ENCODE peak calls at places on chromosomes 3 and 15, in seven cellular contexts. One of them, this sample, is unnamed.

GRCh38 chr3:111605016-111605415 is 9.9 kb upstream of the ZBED2 start:
- DNase-seq in GM12878: no peak
- DNase-seq in HCT116: no peak
- DNase-seq in HepG2: no peak
- DNase-seq in H1: no peak
- DNase-seq in WTC11: no peak
- DNase-seq in K562: no peak
- DNase-seq in this sample: no peak

GRCh38 chr3:28949580-28949979 is 331.3 kb upstream of the RBMS3 start:
- DNase-seq in H1: no peak
- DNase-seq in K562: no peak
- DNase-seq in HCT116: no peak
- DNase-seq in GM12878: no peak
- DNase-seq in HepG2: no peak
- DNase-seq in WTC11: no peak
- DNase-seq in this sample: no peak

GRCh38 chr3:192339214-192339613 is 388.1 kb downstream of the FGF12 start:
- DNase-seq in GM12878: no peak
- DNase-seq in HepG2: no peak
- DNase-seq in H1: no peak
- DNase-seq in WTC11: no peak
- DNase-seq in K562: no peak
- DNase-seq in HCT116: no peak
- DNase-seq in this sample: no peak

GRCh38 chr3:157572559-157573270 is 69.5 kb upstream of the VEPH1 start:
- DNase-seq in WTC11: peak
- DNase-seq in GM12878: no peak
- DNase-seq in HepG2: peak
- DNase-seq in HCT116: peak
- DNase-seq in H1: no peak
- DNase-seq in K562: peak
- DNase-seq in this sample: peak

GRCh38 chr3:118970819-118971218 is 63.8 kb downstream of the IGSF11 start:
- DNase-seq in K562: no peak
- DNase-seq in H1: no peak
- DNase-seq in HCT116: no peak
- DNase-seq in GM12878: no peak
- DNase-seq in HepG2: no peak
- DNase-seq in WTC11: no peak
- DNase-seq in this sample: no peak

GRCh38 chr3:10703875-10704274 is 112.2 kb upstream of the SLC6A11 start:
- DNase-seq in GM12878: no peak
- DNase-seq in HCT116: peak
- DNase-seq in WTC11: peak
- DNase-seq in H1: peak
- DNase-seq in HepG2: no peak
- DNase-seq in K562: no peak
- DNase-seq in this sample: peak

GRCh38 chr15:74664028-74664616 is 31.7 kb downstream of the EDC3 start:
- DNase-seq in K562: no peak
- DNase-seq in GM12878: no peak
- DNase-seq in HCT116: no peak
- DNase-seq in WTC11: no peak
- DNase-seq in HepG2: peak
- DNase-seq in H1: no peak
- DNase-seq in this sample: no peak

GRCh38 chr3:229262-229661 is 32.7 kb downstream of the CHL1 start:
- DNase-seq in GM12878: no peak
- DNase-seq in HepG2: no peak
- DNase-seq in H1: no peak
- DNase-seq in HCT116: no peak
- DNase-seq in WTC11: no peak
- DNase-seq in K562: no peak
- DNase-seq in this sample: no peak

GRCh38 chr15:65790692-65791334 is 1.3 kb downstream of the DENND4A start:
- DNase-seq in WTC11: no peak
- DNase-seq in H1: no peak
- DNase-seq in K562: no peak
- DNase-seq in HepG2: no peak
- DNase-seq in GM12878: no peak
- DNase-seq in HCT116: no peak
- DNase-seq in this sample: no peak

GRCh38 chr15:64521201-64521600 is 60.8 kb downstream of the ZNF609 start:
- DNase-seq in WTC11: no peak
- DNase-seq in GM12878: no peak
- DNase-seq in HCT116: no peak
- DNase-seq in H1: no peak
- DNase-seq in HepG2: no peak
- DNase-seq in K562: no peak
- DNase-seq in this sample: no peak

GRCh38 chr3:119647177-119647576 is 13.2 kb downstream of the POPDC2 start:
- DNase-seq in HCT116: no peak
- DNase-seq in H1: no peak
- DNase-seq in K562: no peak
- DNase-seq in WTC11: no peak
- DNase-seq in GM12878: no peak
- DNase-seq in HepG2: no peak
- DNase-seq in this sample: no peak

GRCh38 chr3:64599651-64600050 is 88.1 kb downstream of the ADAMTS9 start:
- DNase-seq in WTC11: no peak
- DNase-seq in K562: no peak
- DNase-seq in HepG2: no peak
- DNase-seq in H1: no peak
- DNase-seq in GM12878: no peak
- DNase-seq in HCT116: no peak
- DNase-seq in this sample: no peak

GRCh38 chr3:113758389-113759029 is 11.7 kb downstream of the ATP6V1A start:
- DNase-seq in GM12878: no peak
- DNase-seq in HepG2: no peak
- DNase-seq in K562: no peak
- DNase-seq in H1: no peak
- DNase-seq in HCT116: no peak
- DNase-seq in WTC11: no peak
- DNase-seq in this sample: no peak

GRCh38 chr15:58875343-58875742 is 58.1 kb downstream of the SLTM start:
- DNase-seq in GM12878: no peak
- DNase-seq in H1: no peak
- DNase-seq in K562: no peak
- DNase-seq in WTC11: no peak
- DNase-seq in HCT116: no peak
- DNase-seq in HepG2: no peak
- DNase-seq in this sample: no peak

GRCh38 chr3:130565224-130565623 is 48.2 kb downstream of the COL6A6 start:
- DNase-seq in HepG2: no peak
- DNase-seq in HCT116: no peak
- DNase-seq in H1: no peak
- DNase-seq in K562: no peak
- DNase-seq in WTC11: peak
- DNase-seq in GM12878: no peak
- DNase-seq in this sample: no peak

GRCh38 chr3:138774529-138775253 is 60.0 kb downstream of the PIK3CB start:
- DNase-seq in HepG2: peak
- DNase-seq in WTC11: no peak
- DNase-seq in HCT116: peak
- DNase-seq in H1: no peak
- DNase-seq in K562: no peak
- DNase-seq in GM12878: no peak
- DNase-seq in this sample: no peak

GRCh38 chr15:57554063-57554820 is 37.5 kb upstream of the MYZAP start:
- DNase-seq in WTC11: no peak
- DNase-seq in HCT116: no peak
- DNase-seq in H1: no peak
- DNase-seq in HepG2: no peak
- DNase-seq in GM12878: no peak
- DNase-seq in K562: no peak
- DNase-seq in this sample: no peak

GRCh38 chr3:180102134-180102533 is 65.4 kb upstream of the PEX5L start:
- DNase-seq in GM12878: no peak
- DNase-seq in H1: peak
- DNase-seq in K562: no peak
- DNase-seq in HCT116: no peak
- DNase-seq in WTC11: peak
- DNase-seq in HepG2: peak
- DNase-seq in this sample: no peak

GRCh38 chr3:34301313-34301712 is 502.9 kb downstream of the PDCD6IP start:
- DNase-seq in WTC11: no peak
- DNase-seq in K562: no peak
- DNase-seq in HepG2: no peak
- DNase-seq in H1: no peak
- DNase-seq in GM12878: no peak
- DNase-seq in HCT116: no peak
- DNase-seq in this sample: no peak
- TF ChIP-seq SP1 in WTC11: no peak
- TF ChIP-seq SP1 in K562: no peak
- TF ChIP-seq SP1 in HepG2: no peak
- TF ChIP-seq SP1 in H1: no peak
- TF ChIP-seq SP1 in GM12878: no peak
- TF ChIP-seq SP1 in HCT116: no peak
- TF ChIP-seq SP1 in this sample: no peak

GRCh38 chr15:100997442-100997841 is 78.3 kb downstream of the LRRK1 start:
- DNase-seq in H1: no peak
- DNase-seq in HCT116: no peak
- DNase-seq in WTC11: no peak
- DNase-seq in HepG2: no peak
- DNase-seq in GM12878: no peak
- DNase-seq in K562: no peak
- DNase-seq in this sample: no peak
- TF ChIP-seq SP1 in H1: no peak
- TF ChIP-seq SP1 in HCT116: no peak
- TF ChIP-seq SP1 in WTC11: no peak
- TF ChIP-seq SP1 in HepG2: no peak
- TF ChIP-seq SP1 in GM12878: no peak
- TF ChIP-seq SP1 in K562: no peak
- TF ChIP-seq SP1 in this sample: no peak

DNA sequence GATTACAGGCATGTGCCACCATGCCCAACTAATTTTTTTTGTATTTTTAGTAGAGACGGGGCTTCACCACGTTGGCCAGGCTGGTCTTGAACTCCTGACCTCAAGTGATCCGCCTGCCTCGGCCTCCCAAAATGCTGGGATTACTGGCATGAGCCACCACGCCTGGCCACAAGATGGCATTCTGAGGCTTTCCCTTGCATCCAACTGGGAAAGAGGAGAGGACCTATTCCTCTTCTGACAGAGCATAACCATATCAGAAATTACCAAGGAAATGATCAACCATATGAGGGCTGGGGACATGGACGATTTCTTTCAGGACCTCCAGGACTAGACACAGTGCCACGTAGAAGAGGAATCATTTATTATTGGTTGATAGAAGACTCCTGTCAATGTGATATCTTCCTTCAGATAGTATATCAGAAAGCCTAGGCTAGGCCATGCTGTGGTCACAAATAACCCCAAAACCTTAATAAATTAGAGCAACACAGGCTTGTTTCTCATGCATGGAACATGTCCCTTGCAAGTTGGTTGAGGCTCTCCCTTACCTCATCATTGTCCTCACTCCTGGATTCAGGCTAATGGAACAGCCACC is 372.3 kb upstream of the IL12A start:
- DNase-seq in HCT116: no peak
- DNase-seq in H1: no peak
- DNase-seq in GM12878: no peak
- DNase-seq in WTC11: peak
- DNase-seq in K562: no peak
- DNase-seq in HepG2: no peak
- DNase-seq in this sample: peak
- TF ChIP-seq SP1 in HCT116: no peak
- TF ChIP-seq SP1 in H1: no peak
- TF ChIP-seq SP1 in GM12878: no peak
- TF ChIP-seq SP1 in WTC11: no peak
- TF ChIP-seq SP1 in K562: no peak
- TF ChIP-seq SP1 in HepG2: no peak
- TF ChIP-seq SP1 in this sample: no peak

GRCh38 chr15:52080031-52080430 is 32.5 kb downstream of the BCL2L10 start:
- DNase-seq in K562: no peak
- DNase-seq in GM12878: no peak
- DNase-seq in HCT116: no peak
- DNase-seq in WTC11: no peak
- DNase-seq in H1: no peak
- DNase-seq in HepG2: no peak
- DNase-seq in this sample: no peak

GRCh38 chr15:52080993-52081392 is 31.6 kb downstream of the BCL2L10 start:
- DNase-seq in GM12878: no peak
- DNase-seq in HepG2: no peak
- DNase-seq in K562: no peak
- DNase-seq in HCT116: no peak
- DNase-seq in H1: no peak
- DNase-seq in WTC11: no peak
- DNase-seq in this sample: no peak

GRCh38 chr15:52085289-52085688 is 27.3 kb downstream of the BCL2L10 start:
- DNase-seq in H1: no peak
- DNase-seq in HepG2: no peak
- DNase-seq in GM12878: no peak
- DNase-seq in HCT116: no peak
- DNase-seq in WTC11: no peak
- DNase-seq in K562: no peak
- DNase-seq in this sample: no peak

GRCh38 chr15:52083603-52084002 is 29.0 kb downstream of the BCL2L10 start:
- DNase-seq in HepG2: no peak
- DNase-seq in H1: no peak
- DNase-seq in WTC11: no peak
- DNase-seq in K562: no peak
- DNase-seq in HCT116: no peak
- DNase-seq in GM12878: no peak
- DNase-seq in this sample: no peak

GRCh38 chr15:52082197-52083036 is 30.2 kb downstream of the BCL2L10 start:
- DNase-seq in HCT116: no peak
- DNase-seq in H1: no peak
- DNase-seq in K562: no peak
- DNase-seq in HepG2: no peak
- DNase-seq in WTC11: no peak
- DNase-seq in GM12878: peak
- DNase-seq in this sample: no peak
- TF ChIP-seq SP1 in HCT116: no peak
- TF ChIP-seq SP1 in H1: no peak
- TF ChIP-seq SP1 in K562: no peak
- TF ChIP-seq SP1 in HepG2: no peak
- TF ChIP-seq SP1 in WTC11: no peak
- TF ChIP-seq SP1 in GM12878: no peak
- TF ChIP-seq SP1 in this sample: no peak

GRCh38 chr15:99440029-99440428 is 125.8 kb upstream of the MEF2A start:
- DNase-seq in WTC11: no peak
- DNase-seq in HepG2: no peak
- DNase-seq in K562: no peak
- DNase-seq in GM12878: no peak
- DNase-seq in HCT116: no peak
- DNase-seq in H1: no peak
- DNase-seq in this sample: no peak

GRCh38 chr15:99441427-99441766 is 124.4 kb upstream of the MEF2A start:
- DNase-seq in HepG2: no peak
- DNase-seq in GM12878: no peak
- DNase-seq in HCT116: no peak
- DNase-seq in H1: no peak
- DNase-seq in K562: no peak
- DNase-seq in WTC11: no peak
- DNase-seq in this sample: no peak

GRCh38 chr15:99441871-99442267 is 123.9 kb upstream of the MEF2A start:
- DNase-seq in HepG2: no peak
- DNase-seq in K562: no peak
- DNase-seq in H1: no peak
- DNase-seq in HCT116: no peak
- DNase-seq in WTC11: no peak
- DNase-seq in GM12878: no peak
- DNase-seq in this sample: no peak

GRCh38 chr15:99439524-99439835 is 126.3 kb upstream of the MEF2A start:
- DNase-seq in HepG2: no peak
- DNase-seq in GM12878: no peak
- DNase-seq in H1: no peak
- DNase-seq in K562: no peak
- DNase-seq in WTC11: no peak
- DNase-seq in HCT116: no peak
- DNase-seq in this sample: no peak

GRCh38 chr15:99440551-99441426 is 125.0 kb upstream of the MEF2A start:
- DNase-seq in H1: no peak
- DNase-seq in WTC11: no peak
- DNase-seq in K562: no peak
- DNase-seq in HCT116: no peak
- DNase-seq in GM12878: no peak
- DNase-seq in HepG2: no peak
- DNase-seq in this sample: no peak
- TF ChIP-seq SP1 in H1: no peak
- TF ChIP-seq SP1 in WTC11: no peak
- TF ChIP-seq SP1 in K562: no peak
- TF ChIP-seq SP1 in HCT116: no peak
- TF ChIP-seq SP1 in GM12878: no peak
- TF ChIP-seq SP1 in HepG2: no peak
- TF ChIP-seq SP1 in this sample: no peak